ENCODE peak calls at places on chromosomes 3 and 15, in four cellular contexts. K is testis, E is colonic mucosa, I is PC-9. J is an unnamed sample. For H3K4me1 and H3K27me3, the result is how much of the 10 kb centered on the place peaks cover.

GRCh38 chr3:186362988-186363387 is 954 bp upstream of the DGKG start:
- DNase-seq in I (no peak), E (no peak), K (no peak), J (no peak)

GRCh38 chr15:87902772-87903388 is 353.7 kb downstream of the NTRK3 start:
- DNase-seq in I (no peak), E (no peak), K (no peak), J (no peak)

GRCh38 chr3:45130476-45130875 is 15.7 kb downstream of the CDCP1 start:
- DNase-seq in E (no peak), I (no peak), K (no peak), J (no peak)

GRCh38 chr15:92663250-92663951 is 7.8 kb upstream of the FAM174B start:
- DNase-seq in I (no peak), K (no peak), E (no peak), J (no peak)

GRCh38 chr3:53571264-53571663 is 76.9 kb downstream of the CACNA1D start:
- DNase-seq in E (no peak), K (no peak), I (no peak), J (no peak)

GRCh38 chr15:76932090-76932966 is 779 bp downstream of the RCN2 start:
- DNase-seq in I (no peak), E (no peak), K (no peak), J (no peak)

GRCh38 chr3:148232409-148232808 is 465.3 kb upstream of the AGTR1 start:
- DNase-seq in I (no peak), E (no peak), K (no peak), J (no peak)

GRCh38 chr3:184562146-184562861 is 719 bp downstream of the EPHB3 start:
- DNase-seq in I (no peak), E (no peak), K (no peak), J (no peak)

GRCh38 chr15:62119224-62119925 is 45.7 kb downstream of the C2CD4B start:
- DNase-seq in E (no peak), I (peak), K (no peak), J (no peak)

GRCh38 chr15:68768321-68768720 is 52.4 kb downstream of the ANP32A start:
- DNase-seq in I (no peak), E (no peak), K (no peak), J (no peak)

GRCh38 chr3:167941234-167941995 is 154.3 kb downstream of the GOLIM4 start:
- DNase-seq in E (peak), K (peak), I (peak), J (no peak)

GRCh38 chr3:8261018-8261417 is 240.6 kb upstream of the LMCD1 start:
- DNase-seq in K (no peak), E (no peak), I (no peak), J (no peak)

GRCh38 chr3:114886945-114887344 is 260.1 kb downstream of the ZBTB20 start:
- DNase-seq in K (no peak), I (no peak), E (no peak), J (no peak)

GRCh38 chr3:172260381-172260780 is 187.9 kb downstream of the GHSR start:
- DNase-seq in I (no peak), K (no peak), E (no peak), J (no peak)

GRCh38 chr3:85576091-85576690 is 617.4 kb downstream of the CADM2 start:
- DNase-seq in E (peak), K (peak), I (peak), J (peak)

GRCh38 chr3:59782664-59783063 is 732.8 kb upstream of the CFAP20DC start:
- DNase-seq in I (no peak), K (no peak), E (no peak), J (no peak)

GRCh38 chr3:126121632-126122031 is 37.7 kb upstream of the SLC41A3 start:
- DNase-seq in I (no peak), E (peak), K (no peak), J (no peak)

GRCh38 chr3:123188058-123188457 is 13.7 kb upstream of the SEC22A start:
- DNase-seq in I (no peak), K (no peak), E (no peak), J (no peak)

GRCh38 chr3:156492801-156493261 is 62.1 kb downstream of the SSR3 start:
- DNase-seq in E (no peak), I (no peak), K (no peak), J (no peak)

GRCh38 chr15:52658955-52659354 is 20.2 kb downstream of the ATOSA start:
- DNase-seq in K (no peak), I (no peak), E (no peak), J (no peak)

GRCh38 chr3:105746226-105746996 is 122.4 kb downstream of the CBLB start:
- DNase-seq in I (no peak), E (no peak), K (no peak), J (no peak)

GRCh38 chr3:56304069-56304468 is 164.2 kb downstream of the ERC2 start:
- DNase-seq in E (no peak), I (no peak), K (no peak), J (no peak)

GRCh38 chr3:187012609-187013051 is 82.3 kb downstream of the ST6GAL1 start:
- DNase-seq in I (no peak), K (no peak), E (no peak), J (no peak)

GRCh38 chr3:9399746-9400145 is 2.3 kb downstream of the SETD5 start:
- DNase-seq in E (peak), I (peak), K (peak), J (no peak)

GRCh38 chr3:9401986-9402385 is 4.6 kb downstream of the SETD5 start:
- DNase-seq in K (no peak), I (no peak), E (no peak), J (no peak)

GRCh38 chr3:9402410-9403228 is 5.2 kb downstream of the SETD5 start:
- DNase-seq in K (peak), E (peak), I (no peak), J (no peak)

GRCh38 chr3:9398715-9399708 is 1.6 kb downstream of the SETD5 start:
- DNase-seq in K (peak), E (peak), I (no peak), J (no peak)

GRCh38 chr3:9400626-9401025 is 3.2 kb downstream of the SETD5 start:
- DNase-seq in E (no peak), I (no peak), K (no peak), J (no peak)
- H3K4me1 ChIP-seq in E (under half), I (half or more), K (half or more), J (half or more)

GRCh38 chr3:117875887-117876286 is 1158.8 kb downstream of the IGSF11 start:
- DNase-seq in I (no peak), K (no peak), E (no peak), J (no peak)
- H3K27me3 ChIP-seq in I (under half), K (under half), E (under half), J (under half)

DNA sequence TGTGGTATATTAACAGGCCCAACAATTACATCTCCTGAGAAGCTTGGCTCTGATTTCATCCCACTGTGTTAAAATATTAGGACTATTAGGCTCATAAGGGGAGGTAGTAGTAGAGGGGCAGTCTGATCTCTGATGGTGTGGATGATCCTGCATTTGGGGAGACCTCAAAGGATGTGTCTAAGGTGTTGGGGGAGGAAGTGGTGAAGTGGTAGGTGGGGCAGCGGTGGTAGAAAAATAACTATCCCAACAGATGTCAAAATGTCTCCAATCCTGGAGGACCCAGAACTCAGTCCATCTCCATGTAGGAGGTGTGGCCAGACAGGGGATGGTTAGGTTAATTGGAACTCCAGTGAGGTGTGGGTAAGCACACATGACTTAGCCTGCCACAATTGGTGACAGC is 10.4 kb upstream of the IQCF6 start:
- DNase-seq in K (no peak), I (no peak), E (no peak), J (no peak)
- H3K27ac ChIP-seq in K (no peak), I (no peak), E (no peak), J (no peak)

GRCh38 chr3:37940242-37940908 is 50.2 kb upstream of the VILL start:
- DNase-seq in K (no peak), I (no peak), E (no peak), J (no peak)
- H3K4me1 ChIP-seq in K (under half), I (half or more), E (under half), J (under half)

DNA sequence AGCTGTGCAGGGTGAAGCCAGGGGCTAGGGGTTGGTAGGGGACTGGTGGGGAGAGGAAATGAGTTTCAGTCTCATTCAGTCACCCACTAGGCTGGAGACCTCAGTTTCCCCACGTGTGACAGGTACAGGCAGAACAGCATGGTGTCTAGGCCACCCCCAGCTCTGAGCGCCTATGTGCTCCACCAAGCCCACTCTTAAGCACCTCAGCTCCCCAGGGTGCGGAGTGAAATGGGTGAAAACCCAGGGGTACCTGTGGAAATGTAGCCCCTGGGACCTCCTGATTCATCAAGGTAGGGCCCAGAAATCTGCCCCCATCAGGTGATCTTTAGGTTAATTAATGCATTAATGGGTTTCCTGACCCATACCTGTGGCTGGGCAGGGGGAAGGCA is 3.7 kb downstream of the ATP2B2 start:
- DNase-seq in I (no peak), K (no peak), E (no peak), J (no peak)
- H3K27me3 ChIP-seq in I (half or more), K (under half), E (under half), J (under half)